ENCODE peak calls at places on chromosomes 2 and 18, in nine cellular contexts. G is psoas muscle; V is left ventricle myocardium inferior; W is effector memory CD4-positive, alpha-beta T cell; Y is esophagus squamous epithelium; S is neuronal stem cell; B is right lobe of liver; I is IMR-90; K is ovary. T is an unnamed sample. For H3K4me1 and H3K36me3, the result is how much of the 10 kb centered on the place peaks cover.

GRCh38 chr2:237269121-237269875 is 144.7 kb downstream of the COL6A3 start:
- DNase-seq in K (no peak), I (peak), S (no peak), V (no peak), G (no peak), Y (no peak), B (no peak), W (no peak), T (no peak)

GRCh38 chr2:215751200-215751910 is 262.0 kb downstream of the MREG start:
- DNase-seq in S (no peak), I (peak), B (no peak), V (no peak), W (no peak), K (no peak), Y (no peak), G (no peak), T (no peak)

GRCh38 chr2:119481501-119482455 is 42.5 kb downstream of the SCTR start:
- DNase-seq in S (no peak), G (no peak), Y (no peak), I (no peak), V (no peak), W (no peak), B (no peak), K (no peak), T (no peak)

GRCh38 chr2:218733615-218734021 is 23.0 kb downstream of the TTLL4 start:
- DNase-seq in G (peak), K (no peak), S (no peak), I (peak), B (peak), V (no peak), Y (peak), W (no peak), T (no peak)

GRCh38 chr2:240996161-240996833 is 2.1 kb upstream of the SNED1 start:
- DNase-seq in G (peak), K (peak), Y (no peak), I (no peak), W (no peak), S (no peak), B (no peak), V (peak), T (no peak)

GRCh38 chr2:46589381-46589780 is 110.0 kb downstream of the TMEM247 start:
- DNase-seq in G (no peak), V (no peak), K (no peak), S (no peak), B (no peak), Y (no peak), I (no peak), W (no peak), T (no peak)

GRCh38 chr2:120820885-120821279 is 85.2 kb downstream of the GLI2 start:
- DNase-seq in I (peak), V (no peak), G (peak), B (no peak), W (no peak), Y (no peak), K (peak), S (no peak), T (no peak)

GRCh38 chr2:74554821-74555531 is 456 bp downstream of the DOK1 start:
- DNase-seq in B (peak), I (peak), V (peak), K (peak), W (no peak), Y (no peak), S (peak), G (peak), T (peak)

GRCh38 chr18:2823966-2824365 is 22.8 kb upstream of the EMILIN2 start:
- DNase-seq in S (no peak), Y (no peak), G (no peak), B (no peak), W (no peak), K (no peak), V (no peak), I (no peak), T (no peak)

GRCh38 chr2:65320042-65320711 is 92.5 kb downstream of the ACTR2 start:
- DNase-seq in S (no peak), B (no peak), G (peak), I (peak), V (no peak), Y (no peak), W (no peak), K (no peak), T (no peak)

GRCh38 chr2:99066075-99066557 is 75.4 kb upstream of the C2orf15 start:
- DNase-seq in Y (no peak), I (peak), W (no peak), B (no peak), G (no peak), V (no peak), S (peak), K (no peak), T (no peak)

GRCh38 chr2:196823750-196824149 is 14.6 kb upstream of the C2orf66 start:
- DNase-seq in I (peak), S (no peak), V (no peak), W (no peak), Y (no peak), G (no peak), K (no peak), B (no peak), T (no peak)

GRCh38 chr18:7766817-7767216 is 199.7 kb downstream of the PTPRM start:
- DNase-seq in Y (no peak), B (no peak), K (no peak), V (no peak), G (no peak), S (no peak), W (no peak), I (no peak), T (no peak)

GRCh38 chr2:120653026-120653425 is 82.6 kb upstream of the GLI2 start:
- DNase-seq in Y (no peak), S (no peak), B (no peak), I (peak), V (no peak), G (no peak), K (no peak), W (no peak), T (no peak)

GRCh38 chr2:12717988-12718661 is 1.4 kb downstream of the TRIB2 start:
- DNase-seq in Y (no peak), G (no peak), B (peak), V (no peak), I (peak), K (peak), W (no peak), S (peak), T (no peak)

GRCh38 chr2:240424341-240425235 is 10.9 kb upstream of the GPC1 start:
- DNase-seq in B (peak), V (peak), Y (no peak), W (no peak), S (no peak), G (no peak), I (no peak), K (no peak), T (peak)

GRCh38 chr2:26344581-26345283 is 1.2 kb upstream of the SELENOI start:
- DNase-seq in W (no peak), V (no peak), S (no peak), B (peak), I (peak), G (no peak), K (peak), Y (no peak), T (no peak)

GRCh38 chr2:169734172-169734847 is 678 bp downstream of the KLHL23 start:
- DNase-seq in K (peak), Y (no peak), S (peak), W (no peak), V (no peak), B (peak), G (peak), I (no peak), T (peak)

GRCh38 chr2:233385489-233386044 is 31.3 kb downstream of the DGKD start:
- DNase-seq in G (no peak), S (no peak), V (no peak), K (peak), Y (no peak), I (no peak), W (no peak), B (no peak), T (no peak)

GRCh38 chr18:63099848-63100625 is 219.5 kb downstream of the BCL2 start:
- DNase-seq in W (no peak), S (no peak), Y (no peak), I (no peak), G (no peak), V (peak), B (peak), K (no peak), T (no peak)

GRCh38 chr2:180983468-180984388 is 3.3 kb downstream of the UBE2E3 start:
- DNase-seq in B (no peak), S (peak), I (peak), K (no peak), Y (no peak), V (no peak), G (no peak), W (no peak), T (no peak)

GRCh38 chr2:498493-499178 is 178.6 kb downstream of the TMEM18 start:
- DNase-seq in B (no peak), Y (no peak), K (no peak), W (no peak), G (no peak), V (no peak), I (peak), S (no peak), T (no peak)

GRCh38 chr2:160380613-160381012 is 113.0 kb downstream of the RBMS1 start:
- DNase-seq in K (no peak), B (peak), W (no peak), G (no peak), I (no peak), Y (no peak), S (no peak), V (no peak), T (peak)

DNA sequence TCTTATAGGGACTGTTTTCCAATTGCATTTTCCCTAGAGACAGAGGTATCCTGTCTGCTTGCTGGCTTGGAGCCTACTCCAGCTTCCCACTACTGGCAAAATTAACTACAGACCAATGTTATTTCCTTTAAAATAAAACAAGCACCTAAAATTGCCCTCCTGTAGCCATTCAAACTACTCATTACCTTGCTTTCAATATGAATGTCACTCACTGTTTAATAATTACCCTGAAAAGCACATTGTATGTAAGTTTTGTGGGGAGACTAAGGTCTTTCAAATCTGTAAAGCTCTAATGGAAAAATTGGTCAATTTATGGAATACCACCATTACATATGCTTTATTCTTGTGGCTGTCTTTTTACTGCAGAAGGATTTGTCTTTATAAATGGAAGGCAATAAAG is 87.3 kb downstream of the DOCK10 start:
- DNase-seq in K (no peak), G (no peak), I (no peak), Y (no peak), S (no peak), W (no peak), V (no peak), B (no peak), T (no peak)
- H3K4me1 ChIP-seq in K (under half), G (under half), I (under half), Y (under half), S (under half), W (under half), V (under half), B (under half), T (under half)

DNA sequence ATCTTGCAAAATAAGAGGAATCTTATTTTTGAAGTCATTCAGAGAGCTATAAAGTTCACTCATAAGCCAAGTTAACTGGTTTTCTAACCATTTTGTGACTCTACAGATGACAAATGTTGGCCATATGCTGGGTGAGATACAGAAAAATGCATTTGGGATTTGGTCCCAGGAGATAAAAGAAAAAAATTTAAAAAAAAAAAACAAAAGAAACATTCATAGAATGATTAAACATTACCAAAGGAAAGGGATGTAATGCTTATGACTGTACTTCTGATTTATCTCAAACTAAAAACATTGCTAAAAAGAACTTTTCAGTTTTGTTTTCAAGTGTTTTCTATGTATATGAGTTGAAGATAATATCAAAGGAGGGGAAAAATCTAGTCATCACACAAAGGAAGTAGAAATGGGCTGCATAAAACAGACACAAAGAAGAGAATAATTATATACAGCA is 43.1 kb downstream of the PELI1 start:
- DNase-seq in V (no peak), K (no peak), W (no peak), B (no peak), S (no peak), G (no peak), Y (no peak), I (peak), T (no peak)
- H3K36me3 ChIP-seq in V (under half), K (under half), W (under half), B (under half), S (under half), G (under half), Y (half or more), I (under half), T (under half)

GRCh38 chr18:58862404-58862803 is 2.3 kb upstream of the ZNF532 start:
- DNase-seq in Y (no peak), G (no peak), B (no peak), I (no peak), V (no peak), S (no peak), W (no peak), K (no peak), T (no peak)

GRCh38 chr18:58860747-58861224 is 3.9 kb upstream of the ZNF532 start:
- DNase-seq in V (no peak), I (no peak), G (no peak), W (no peak), S (no peak), K (no peak), Y (no peak), B (no peak), T (no peak)

GRCh38 chr18:58861853-58862252 is 2.8 kb upstream of the ZNF532 start:
- DNase-seq in I (no peak), G (no peak), K (no peak), S (no peak), W (no peak), B (no peak), Y (no peak), V (no peak), T (no peak)

GRCh38 chr18:58859935-58860334 is 4.7 kb upstream of the ZNF532 start:
- DNase-seq in K (no peak), I (no peak), V (no peak), G (no peak), Y (no peak), S (no peak), W (no peak), B (no peak), T (no peak)

GRCh38 chr18:58861353-58861752 is 3.3 kb upstream of the ZNF532 start:
- DNase-seq in K (no peak), V (no peak), S (no peak), B (no peak), G (no peak), Y (no peak), I (no peak), W (no peak), T (no peak)
- H3K4me1 ChIP-seq in K (under half), V (half or more), S (under half), B (under half), G (half or more), Y (half or more), I (under half), W (under half), T (under half)

GRCh38 chr18:8826971-8827370 is 121.6 kb downstream of the MTCL1 start:
- DNase-seq in K (no peak), Y (no peak), B (no peak), V (no peak), I (no peak), S (no peak), G (no peak), W (no peak), T (no peak)
- H3K36me3 ChIP-seq in K (under half), Y (under half), B (under half), V (under half), I (half or more), S (under half), G (under half), W (under half), T (under half)

DNA sequence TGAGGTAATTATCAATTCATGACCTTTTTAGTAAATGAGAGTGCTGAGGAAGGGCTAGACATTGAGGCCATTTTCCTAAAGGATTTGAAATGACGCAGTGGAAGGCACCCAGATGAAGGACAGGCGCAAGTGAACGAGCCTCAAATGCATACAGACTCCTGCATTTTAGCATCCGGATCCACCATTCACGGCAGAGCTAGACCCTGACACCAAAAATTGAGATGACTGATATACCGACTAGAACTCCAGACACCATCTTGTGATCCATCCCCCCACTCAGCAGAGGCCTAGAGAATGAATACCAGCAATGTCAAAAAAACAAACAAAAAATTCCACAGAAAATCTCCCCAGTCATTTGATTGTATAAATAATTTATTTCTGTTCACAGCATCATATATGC is 4.2 kb downstream of the ARL4C start:
- DNase-seq in K (no peak), Y (no peak), V (no peak), W (no peak), S (no peak), G (no peak), B (no peak), I (no peak), T (no peak)
- H3K4me1 ChIP-seq in K (under half), Y (half or more), V (under half), W (under half), S (under half), G (under half), B (under half), I (under half), T (under half)

GRCh38 chr18:59266019-59266369 is 7.3 kb downstream of the RAX start:
- DNase-seq in K (no peak), B (no peak), I (no peak), G (no peak), S (no peak), W (no peak), Y (no peak), V (no peak), T (no peak)

GRCh38 chr18:59263566-59264135 is 9.6 kb downstream of the RAX start:
- DNase-seq in B (no peak), K (no peak), Y (no peak), I (no peak), S (no peak), W (no peak), G (no peak), V (no peak), T (no peak)

GRCh38 chr18:59264136-59264571 is 9.1 kb downstream of the RAX start:
- DNase-seq in K (no peak), V (no peak), S (no peak), I (no peak), G (no peak), B (no peak), Y (no peak), W (no peak), T (no peak)

GRCh38 chr18:59265246-59266018 is 7.8 kb downstream of the RAX start:
- DNase-seq in V (no peak), I (no peak), K (no peak), Y (no peak), S (no peak), G (no peak), B (no peak), W (no peak), T (no peak)

GRCh38 chr18:59264651-59265245 is 8.5 kb downstream of the RAX start:
- DNase-seq in W (no peak), I (no peak), S (no peak), Y (no peak), B (no peak), K (no peak), G (no peak), V (no peak), T (no peak)
- H3K36me3 ChIP-seq in W (under half), I (under half), S (under half), Y (under half), B (under half), K (under half), G (under half), V (under half), T (under half)

DNA sequence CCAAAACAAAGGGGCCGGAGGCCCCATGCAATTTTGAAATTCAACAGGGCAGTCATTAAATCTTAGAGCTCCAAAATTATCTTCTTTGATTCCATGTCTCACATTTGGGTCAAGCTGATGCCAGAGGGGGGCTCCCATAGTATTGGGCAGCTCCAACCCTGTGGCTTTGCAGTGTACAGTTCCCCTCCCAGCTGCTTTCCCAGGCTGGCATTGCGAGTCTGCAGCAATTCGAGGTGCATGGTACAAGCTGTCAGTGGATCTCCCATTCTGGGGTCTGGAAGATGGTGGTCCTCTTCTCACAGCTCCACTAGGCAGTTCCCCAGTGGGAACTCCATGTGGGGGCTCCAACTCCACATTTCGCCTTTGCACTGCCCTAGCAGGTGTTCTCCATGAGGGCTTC is 72.7 kb upstream of the ARHGAP15 start:
- DNase-seq in I (no peak), W (no peak), B (no peak), V (no peak), S (no peak), Y (no peak), G (no peak), K (no peak), T (no peak)
- H3K4me1 ChIP-seq in I (under half), W (under half), B (under half), V (under half), S (under half), Y (under half), G (under half), K (under half), T (under half)